ENCODE peak calls at places on chromosomes 7 and 10, in eight cellular contexts. M is activated naive CD8-positive, alpha-beta T cell treated with anti-CD3 and anti-CD28 coated beads, Interleukin-2, amount 50 U/mL, for 16 hours; B is H9; D is gastrocnemius medialis; S is ureter; C is memory B cell; U is RCC 7860; N is caudate nucleus. F is an unnamed sample.

GRCh38 chr10:103667390-103667789 is 173.9 kb downstream of the NEURL1 start:
- DNase-seq in M (no peak), B (peak; percentile 53), D (no peak), S (no peak), C (no peak), U (no peak), N (no peak), F (no peak)

GRCh38 chr10:90856964-90857634 is 740 bp downstream of the HTR7 start:
- DNase-seq in M (no peak), B (peak; percentile 41), D (no peak), S (no peak), C (no peak), U (no peak), N (no peak), F (no peak)

GRCh38 chr10:15715619-15716227 is 4.0 kb downstream of the ITGA8 start:
- DNase-seq in M (no peak), B (no peak), D (no peak), S (no peak), C (no peak), U (no peak), N (no peak), F (no peak)

GRCh38 chr7:156475666-156476065 is 164.9 kb upstream of the RNF32 start:
- DNase-seq in M (no peak), B (no peak), D (no peak), S (peak; percentile 38), C (no peak), U (peak; percentile 77), N (no peak), F (peak; percentile 54)

GRCh38 chr10:86362129-86362527 is 4.5 kb downstream of the GRID1 start:
- DNase-seq in M (no peak), B (peak; percentile 12), D (no peak), S (no peak), C (no peak), U (no peak), N (no peak), F (no peak)

GRCh38 chr7:66418537-66418936 is 210.1 kb upstream of the KCTD7 start:
- DNase-seq in M (no peak), B (no peak), D (no peak), S (no peak), C (no peak), U (no peak), N (no peak), F (no peak)

GRCh38 chr7:70539622-70540021 is 592.3 kb upstream of the GALNT17 start:
- DNase-seq in M (no peak), B (no peak), D (no peak), S (no peak), C (no peak), U (no peak), N (no peak), F (no peak)

GRCh38 chr10:56240471-56240870 is 120.6 kb downstream of the ZWINT start:
- DNase-seq in M (no peak), B (no peak), D (no peak), S (no peak), C (no peak), U (no peak), N (no peak), F (no peak)

GRCh38 chr7:36651404-36651803 is 72.9 kb downstream of the AOAH start:
- DNase-seq in M (no peak), B (no peak), D (no peak), S (no peak), C (no peak), U (peak; percentile 28), N (no peak), F (no peak)

GRCh38 chr7:158094671-158095256 is 492.9 kb downstream of the PTPRN2 start:
- DNase-seq in M (no peak), B (peak; percentile 79), D (no peak), S (no peak), C (no peak), U (no peak), N (no peak), F (no peak)

GRCh38 chr10:70985824-70986336 is 97.5 kb upstream of the PCBD1 start:
- DNase-seq in M (no peak), B (peak; percentile 54), D (peak; percentile 13), S (peak; percentile 74), C (no peak), U (no peak), N (no peak), F (no peak)

GRCh38 chr10:80517416-80518142 is 20.1 kb upstream of the SH2D4B start:
- DNase-seq in M (no peak), B (no peak), D (no peak), S (no peak), C (no peak), U (no peak), N (no peak), F (no peak)

GRCh38 chr10:113058175-113058961 is 108.3 kb downstream of the TCF7L2 start:
- DNase-seq in M (no peak), B (peak; percentile 29), D (no peak), S (no peak), C (no peak), U (no peak), N (peak; percentile 18), F (peak; percentile 86)

GRCh38 chr7:96181174-96181573 is 140.7 kb downstream of the SLC25A13 start:
- DNase-seq in M (no peak), B (no peak), D (no peak), S (no peak), C (no peak), U (no peak), N (no peak), F (no peak)

GRCh38 chr7:102273749-102274712 is 12.6 kb upstream of the SH2B2 start:
- DNase-seq in M (no peak), B (peak; percentile 68), D (no peak), S (no peak), C (no peak), U (peak; percentile 80), N (no peak), F (no peak)

GRCh38 chr7:117645456-117646181 is 165.8 kb downstream of the CFTR start:
- DNase-seq in M (no peak), B (no peak), D (no peak), S (no peak), C (no peak), U (peak; percentile 84), N (no peak), F (no peak)

GRCh38 chr10:130017010-130017630 is 53.0 kb upstream of the EBF3 start:
- DNase-seq in M (no peak), B (peak; percentile 24), D (no peak), S (no peak), C (no peak), U (no peak), N (no peak), F (peak; percentile 9)

GRCh38 chr7:122299935-122300606 is 4.5 kb downstream of the FEZF1 start:
- DNase-seq in M (no peak), B (peak; percentile 73), D (no peak), S (no peak), C (no peak), U (no peak), N (no peak), F (no peak)

GRCh38 chr7:2613926-2614613 is 17.7 kb upstream of the TTYH3 start:
- DNase-seq in M (no peak), B (no peak), D (peak; percentile 73), S (no peak), C (no peak), U (no peak), N (no peak), F (no peak)

GRCh38 chr7:47337021-47337492 is 244.9 kb downstream of the TNS3 start:
- DNase-seq in M (no peak), B (no peak), D (no peak), S (no peak), C (no peak), U (no peak), N (no peak), F (peak; percentile 45)

GRCh38 chr7:37970211-37970610 is 49.8 kb downstream of the EPDR1 start:
- DNase-seq in M (no peak), B (no peak), D (no peak), S (no peak), C (no peak), U (no peak), N (no peak), F (no peak)

GRCh38 chr7:16428672-16429071 is 7.3 kb upstream of the CRPPA start:
- DNase-seq in M (no peak), B (no peak), D (no peak), S (no peak), C (no peak), U (peak; percentile 60), N (no peak), F (no peak)

GRCh38 chr10:50577681-50578350 is 45.9 kb downstream of the SGMS1 start:
- DNase-seq in M (no peak), B (no peak), D (no peak), S (no peak), C (no peak), U (peak; percentile 62), N (no peak), F (no peak)

GRCh38 chr7:35477609-35478008 is 217.3 kb downstream of the HERPUD2 start:
- DNase-seq in M (no peak), B (no peak), D (no peak), S (no peak), C (no peak), U (no peak), N (no peak), F (no peak)

GRCh38 chr10:7538970-7539694 is 127.6 kb downstream of the ITIH5 start:
- DNase-seq in M (no peak), B (no peak), D (no peak), S (no peak), C (no peak), U (no peak), N (no peak), F (no peak)

GRCh38 chr7:88801046-88801445 is 5.5 kb upstream of the TEX47 start:
- DNase-seq in M (no peak), B (no peak), D (no peak), S (no peak), C (no peak), U (no peak), N (no peak), F (no peak)

GRCh38 chr10:19824397-19825342 is 8.4 kb downstream of the PLXDC2 start:
- DNase-seq in M (no peak), B (no peak), D (no peak), S (no peak), C (no peak), U (no peak), N (no peak), F (no peak)

GRCh38 chr7:107387077-107387476 is 82.8 kb upstream of the GPR22 start:
- DNase-seq in M (no peak), B (peak; percentile 60), D (no peak), S (peak; percentile 64), C (no peak), U (no peak), N (no peak), F (no peak)

F was measured in lower leg skin.